ENCODE peak calls at places on chromosome 11, in five cellular contexts. X is lower leg skin, R is heart left ventricle, H is A549, M is esophagus squamous epithelium. L is an unnamed sample.

GRCh38 chr11:46119053-46119351 is 2.3 kb downstream of the PHF21A start:
- DNase-seq in X (no peak), R (no peak), H (no peak), M (no peak), L (no peak)

GRCh38 chr11:119130662-119131061 is 9.3 kb downstream of the HINFP start:
- DNase-seq in X (no peak), R (no peak), H (no peak), M (no peak), L (no peak)

GRCh38 chr11:393219-394033 is 583 bp upstream of the PKP3 start:
- DNase-seq in X (peak), R (no peak), H (peak), M (no peak), L (no peak)

GRCh38 chr11:62905286-62905685 is 15.9 kb downstream of the CHRM1 start:
- DNase-seq in X (no peak), R (no peak), H (no peak), M (no peak), L (no peak)

GRCh38 chr11:120172054-120172881 is 34.4 kb upstream of the TRIM29 start:
- DNase-seq in X (peak), R (peak), H (peak), M (no peak), L (peak)

GRCh38 chr11:68163691-68164090 is 42.5 kb upstream of the CHKA start:
- DNase-seq in X (no peak), R (no peak), H (no peak), M (no peak), L (no peak)

GRCh38 chr11:69662806-69663205 is 12.3 kb downstream of the LTO1 start:
- DNase-seq in X (no peak), R (no peak), H (no peak), M (no peak), L (no peak)

GRCh38 chr11:6418199-6418957 is 516 bp downstream of the APBB1 start:
- DNase-seq in X (no peak), R (peak), H (no peak), M (no peak), L (no peak)

GRCh38 chr11:115678942-115679341 is 174.7 kb upstream of the CADM1 start:
- DNase-seq in X (no peak), R (peak), H (peak), M (no peak), L (no peak)

GRCh38 chr11:34181856-34182405 is 76.5 kb downstream of the NAT10 start:
- DNase-seq in X (no peak), R (no peak), H (no peak), M (no peak), L (no peak)

GRCh38 chr11:34721646-34722045 is 100.8 kb downstream of the EHF start:
- DNase-seq in X (no peak), R (no peak), H (no peak), M (no peak), L (no peak)

GRCh38 chr11:61141601-61142028 is 19.6 kb downstream of the VPS37C start:
- DNase-seq in X (no peak), R (peak), H (no peak), M (no peak), L (no peak)

GRCh38 chr11:6579681-6580080 is 23.7 kb downstream of the RRP8 start:
- DNase-seq in X (no peak), R (no peak), H (no peak), M (no peak), L (no peak)

GRCh38 chr11:56948991-56949390 is 39.7 kb upstream of the OR5AK2 start:
- DNase-seq in X (no peak), R (no peak), H (no peak), M (no peak), L (no peak)

DNA sequence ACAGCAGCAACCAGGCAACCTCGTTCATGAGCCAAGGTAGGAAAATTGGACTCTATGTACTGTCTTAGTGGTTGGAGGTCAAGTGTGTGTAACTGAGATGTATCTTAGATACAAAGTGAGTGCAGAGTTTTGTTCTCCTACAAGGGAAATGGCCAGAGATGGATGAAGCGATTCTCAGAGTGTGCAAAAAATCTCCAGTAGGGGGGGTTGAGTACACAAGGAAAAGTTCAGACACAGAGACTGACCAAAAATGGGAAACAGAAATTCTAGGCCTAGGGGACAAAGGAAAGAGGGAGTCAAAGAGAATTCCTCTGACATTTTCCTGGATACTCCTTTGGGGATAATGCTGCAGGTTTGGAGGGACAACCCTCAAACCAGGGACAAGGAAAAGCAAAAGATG is 38.2 kb upstream of the OR5AK2 start:
- DNase-seq in X (no peak), R (no peak), H (no peak), M (no peak), L (no peak)
- TF ChIP-seq CTCF in X (no peak), R (no peak), H (no peak), M (no peak), L (no peak)

DNA sequence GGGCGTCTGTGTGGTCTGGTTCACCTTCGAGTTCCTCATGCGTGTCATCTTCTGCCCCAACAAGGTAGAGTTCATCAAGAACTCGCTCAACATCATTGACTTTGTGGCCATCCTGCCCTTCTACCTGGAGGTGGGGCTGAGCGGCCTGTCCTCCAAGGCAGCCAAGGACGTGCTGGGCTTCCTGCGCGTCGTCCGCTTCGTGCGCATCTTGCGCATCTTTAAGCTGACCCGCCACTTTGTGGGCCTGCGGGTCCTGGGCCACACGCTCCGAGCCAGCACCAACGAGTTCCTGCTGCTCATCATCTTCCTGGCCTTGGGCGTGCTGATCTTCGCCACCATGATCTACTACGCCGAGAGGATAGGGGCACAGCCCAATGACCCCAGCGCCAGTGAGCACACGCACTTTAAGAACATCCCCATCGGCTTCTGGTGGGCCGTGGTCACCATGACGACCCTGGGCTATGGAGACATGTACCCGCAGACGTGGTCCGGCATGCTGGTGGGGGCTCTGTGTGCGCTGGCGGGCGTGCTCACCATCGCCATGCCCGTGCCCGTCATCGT is 37.3 kb downstream of the KCNC1 start:
- DNase-seq in X (no peak), R (no peak), H (no peak), M (no peak), L (no peak)
- TF ChIP-seq POLR2A in X (no peak), R (no peak), H (no peak), M (no peak), L (no peak)

GRCh38 chr11:19345848-19346681 is 105.3 kb upstream of the E2F8 start:
- DNase-seq in X (no peak), R (peak), H (peak), M (no peak), L (no peak)
- TF ChIP-seq CTCF in X (no peak), R (no peak), H (no peak), M (no peak), L (no peak)

GRCh38 chr11:66069715-66070603 is at the start of gene PACS1:
- DNase-seq in X (peak), R (peak), H (peak), M (no peak), L (no peak)
- TF ChIP-seq POLR2A in X (no peak), R (no peak), H (peak), M (peak), L (peak)